ENCODE peak calls at places on chromosomes 1 and 21, in seven cellular contexts. W is HCT116, I is SK-N-SH, J is NT2/D1, K is GM12878, H is K562, L is HepG2. D is an unnamed sample.
A peak's percentile ranks its signal among the peaks of the same experiment; 100 is the strongest.

GRCh38 chr21:26888256-26888655 is 43.0 kb upstream of the ADAMTS1 start:
- DNase-seq in J (no peak), L (no peak), K (no peak), W (no peak), I (no peak), H (no peak), D (no peak)

GRCh38 chr1:170071378-170071777 is 3.1 kb downstream of the KIFAP3 start:
- DNase-seq in J (no peak), I (no peak), W (no peak), H (no peak), K (peak; percentile 72), L (no peak), D (no peak)

GRCh38 chr1:151832318-151832984 is 849 bp upstream of the RORC start:
- DNase-seq in J (no peak), W (no peak), L (peak; percentile 70), H (no peak), K (no peak), I (peak; percentile 57), D (no peak)

GRCh38 chr1:35589516-35590427 is 16.7 kb downstream of the TFAP2E start:
- DNase-seq in I (no peak), H (no peak), K (no peak), J (no peak), W (no peak), L (no peak), D (no peak)

GRCh38 chr1:234531181-234532132 is 52.5 kb upstream of the TARBP1 start:
- DNase-seq in J (no peak), W (no peak), L (no peak), I (no peak), K (no peak), H (no peak), D (no peak)

GRCh38 chr1:173914366-173914871 is 2.7 kb downstream of the SERPINC1 start:
- DNase-seq in W (peak; percentile 48), K (no peak), H (peak; percentile 76), I (peak; percentile 41), J (peak; percentile 28), L (peak; percentile 44), D (peak; percentile 56)

GRCh38 chr1:202210370-202210769 is 16.8 kb downstream of the LGR6 start:
- DNase-seq in I (no peak), H (no peak), J (no peak), K (no peak), W (no peak), L (no peak), D (no peak)

GRCh38 chr1:101245575-101245927 is 8.7 kb downstream of the S1PR1 start:
- DNase-seq in I (no peak), W (no peak), L (no peak), K (no peak), H (no peak), J (no peak), D (no peak)

GRCh38 chr1:201769966-201770365 is 59.0 kb upstream of the IPO9 start:
- DNase-seq in W (no peak), K (no peak), H (no peak), I (no peak), J (no peak), L (no peak), D (no peak)

GRCh38 chr1:75342799-75343198 is 208.6 kb downstream of the LHX8 start:
- DNase-seq in K (no peak), H (no peak), I (no peak), W (no peak), L (no peak), J (no peak), D (no peak)

GRCh38 chr1:187244623-187245022 is 415.9 kb downstream of the PLA2G4A start:
- DNase-seq in W (no peak), K (no peak), I (no peak), L (no peak), J (no peak), H (no peak), D (no peak)

GRCh38 chr21:46126321-46127238 is 28.7 kb downstream of the COL6A2 start:
- DNase-seq in H (no peak), W (no peak), L (no peak), K (no peak), J (no peak), I (peak; percentile 38), D (no peak)

GRCh38 chr21:28639742-28640141 is 352.9 kb downstream of the LTN1 start:
- DNase-seq in W (no peak), H (no peak), K (no peak), I (no peak), J (peak; percentile 38), L (no peak), D (no peak)

GRCh38 chr1:27864264-27864895 is 8.0 kb upstream of the THEMIS2 start:
- DNase-seq in I (no peak), H (peak; percentile 35), K (peak; percentile 58), J (no peak), L (no peak), W (no peak), D (no peak)

GRCh38 chr1:109516872-109517271 is 7.3 kb upstream of the AMIGO1 start:
- DNase-seq in K (no peak), W (no peak), H (no peak), J (no peak), L (no peak), I (no peak), D (no peak)
- TF ChIP-seq YY1 in K (no peak), W (no peak), H (no peak), J (no peak), L (no peak), I (no peak), D (no peak)

DNA sequence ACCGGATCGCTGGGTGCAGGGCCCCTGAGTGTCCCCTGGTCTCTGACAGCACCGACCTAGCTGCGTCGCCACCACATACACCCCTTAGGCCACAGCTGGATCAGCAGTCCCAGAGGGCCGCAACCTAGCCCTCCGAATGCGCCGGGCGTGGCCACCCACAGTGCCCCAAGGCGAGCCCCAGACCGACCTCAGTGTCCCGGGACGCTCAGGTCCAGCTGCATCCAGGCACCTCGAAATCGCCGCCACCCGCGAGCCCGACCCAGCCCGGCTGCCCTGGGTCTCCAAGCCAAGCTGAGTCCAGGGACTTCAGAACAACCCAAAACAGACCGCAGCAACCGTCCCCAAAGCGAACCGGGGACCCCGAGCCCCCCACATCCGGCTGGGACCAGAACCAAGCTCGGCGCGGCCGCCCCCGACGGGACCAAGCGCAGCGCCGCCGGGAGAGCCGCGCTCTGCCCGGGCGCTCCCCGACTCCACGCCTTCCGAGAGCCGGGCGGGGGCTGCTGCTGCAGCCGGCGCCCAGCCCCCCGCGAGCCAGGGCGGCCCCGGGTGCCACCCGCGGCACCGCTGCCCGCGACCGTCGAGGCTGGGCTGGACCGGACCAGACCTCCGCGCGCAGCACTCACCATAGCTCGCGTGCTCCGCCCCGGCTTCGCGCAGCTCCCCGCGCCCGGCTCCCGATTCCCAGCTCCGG is 54.6 kb upstream of the ECE1 start:
- DNase-seq in J (no peak), W (no peak), H (peak; percentile 41), K (no peak), I (peak; percentile 60), L (no peak), D (peak; percentile 65)
- TF ChIP-seq YY1 in J (no peak), W (no peak), H (no peak), K (peak; percentile 11), I (no peak), L (no peak), D (no peak)

GRCh38 chr1:40362199-40362598 is 11.3 kb upstream of the SMAP2 start:
- DNase-seq in K (no peak), H (no peak), L (no peak), I (no peak), W (no peak), J (no peak), D (no peak)

GRCh38 chr1:40363721-40364120 is 9.8 kb upstream of the SMAP2 start:
- DNase-seq in L (no peak), H (no peak), K (no peak), I (no peak), W (no peak), J (no peak), D (no peak)

GRCh38 chr1:40360631-40361030 is 12.9 kb upstream of the SMAP2 start:
- DNase-seq in W (no peak), I (no peak), K (no peak), H (no peak), L (no peak), J (no peak), D (no peak)

GRCh38 chr1:40361637-40362036 is 11.9 kb upstream of the SMAP2 start:
- DNase-seq in I (no peak), L (no peak), W (no peak), J (no peak), K (no peak), H (no peak), D (no peak)

GRCh38 chr1:40362699-40363098 is 10.8 kb upstream of the SMAP2 start:
- DNase-seq in W (no peak), K (no peak), J (no peak), H (no peak), L (no peak), I (no peak), D (no peak)
- TF ChIP-seq YY1 in W (no peak), K (no peak), J (no peak), H (no peak), L (no peak), I (no peak), D (no peak)

GRCh38 chr21:36060159-36060921 is at the start of gene SETD4:
- DNase-seq in J (peak; percentile 93), H (peak; percentile 99), W (peak; percentile 90), K (peak; percentile 73), I (peak; percentile 95), L (peak; percentile 85), D (peak; percentile 75)

GRCh38 chr21:36061445-36061844 is 1.1 kb upstream of the SETD4 start:
- DNase-seq in H (no peak), I (no peak), J (no peak), L (no peak), W (no peak), K (no peak), D (no peak)

GRCh38 chr21:36055551-36055950 is 4.8 kb downstream of the SETD4 start:
- DNase-seq in I (no peak), K (no peak), W (no peak), H (no peak), L (no peak), J (no peak), D (no peak)

GRCh38 chr21:36063375-36064084 is 3.2 kb upstream of the SETD4 start:
- DNase-seq in I (no peak), L (no peak), W (no peak), K (no peak), J (no peak), H (no peak), D (no peak)

GRCh38 chr21:36059823-36060158 is 535 bp downstream of the SETD4 start:
- DNase-seq in K (no peak), H (peak; percentile 54), W (no peak), J (no peak), I (peak; percentile 78), L (no peak), D (peak; percentile 70)
- TF ChIP-seq YY1 in K (no peak), H (no peak), W (no peak), J (no peak), I (no peak), L (no peak), D (no peak)

GRCh38 chr1:156128749-156129682 is 14.5 kb downstream of the LMNA start:
- DNase-seq in L (no peak), K (no peak), I (no peak), W (no peak), J (no peak), H (no peak), D (no peak)
- TF ChIP-seq YY1 in L (no peak), K (peak; percentile 59), I (no peak), W (no peak), J (no peak), H (no peak), D (no peak)